ENCODE peak calls at places on chromosome 6, in four cellular contexts. L is IMR-90, H is GDM1, B is astrocyte. C is an unnamed sample.

GRCh38 chr6:99178168-99178567 is 171.3 kb downstream of the FAXC start:
- DNase-seq in L (no peak), H (no peak), B (no peak), C (no peak)

GRCh38 chr6:15338462-15338861 is 92.6 kb downstream of the JARID2 start:
- DNase-seq in L (no peak), H (no peak), B (no peak), C (no peak)

GRCh38 chr6:40714576-40715500 is 127.7 kb upstream of the LRFN2 start:
- DNase-seq in L (no peak), H (no peak), B (no peak), C (peak; percentile 50)

GRCh38 chr6:100886078-100886477 is 4.9 kb upstream of the ASCC3 start:
- DNase-seq in L (peak; percentile 53), H (no peak), B (peak; percentile 85), C (no peak)

GRCh38 chr6:112691289-112691688 is 344.2 kb downstream of the RFPL4B start:
- DNase-seq in L (peak; percentile 91), H (no peak), B (peak; percentile 96), C (no peak)

GRCh38 chr6:111984081-111984480 is 69.8 kb upstream of the CCN6 start:
- DNase-seq in L (no peak), H (no peak), B (no peak), C (no peak)

GRCh38 chr6:41177287-41177686 is 14.4 kb upstream of the TREM2 start:
- DNase-seq in L (no peak), H (no peak), B (no peak), C (no peak)

GRCh38 chr6:79737172-79737571 is 106.0 kb downstream of the SH3BGRL2 start:
- DNase-seq in L (peak; percentile 1), H (no peak), B (no peak), C (peak; percentile 12)

GRCh38 chr6:1029196-1029595 is 282.7 kb upstream of the FOXQ1 start:
- DNase-seq in L (no peak), H (no peak), B (no peak), C (no peak)

GRCh38 chr6:150126641-150127291 is 16.1 kb upstream of the PPP1R14C start:
- DNase-seq in L (no peak), H (no peak), B (no peak), C (no peak)

GRCh38 chr6:127496471-127496870 is 22.7 kb downstream of the MTCL3 start:
- DNase-seq in L (peak; percentile 25), H (no peak), B (no peak), C (no peak)

GRCh38 chr6:145310116-145310515 is 425.2 kb downstream of the EPM2A start:
- DNase-seq in L (peak; percentile 79), H (no peak), B (peak; percentile 40), C (no peak)

GRCh38 chr6:47679507-47679906 is 18.9 kb upstream of the ADGRF4 start:
- DNase-seq in L (no peak), H (no peak), B (no peak), C (no peak)

GRCh38 chr6:4134841-4135664 is at the start of gene ECI2:
- DNase-seq in L (peak; percentile 27), H (no peak), B (peak; percentile 30), C (peak; percentile 69)

GRCh38 chr6:107629545-107630147 is 139.7 kb downstream of the SOBP start:
- DNase-seq in L (peak; percentile 35), H (no peak), B (no peak), C (no peak)

GRCh38 chr6:150641398-150642139 is 41.9 kb downstream of the PLEKHG1 start:
- DNase-seq in L (no peak), H (no peak), B (peak; percentile 29), C (no peak)

GRCh38 chr6:101195581-101195980 is 197.9 kb upstream of the GRIK2 start:
- DNase-seq in L (peak; percentile 25), H (no peak), B (peak; percentile 24), C (no peak)

GRCh38 chr6:126546771-126547170 is 206.9 kb downstream of the CENPW start:
- DNase-seq in L (peak; percentile 0), H (no peak), B (no peak), C (no peak)

GRCh38 chr6:3390698-3391097 is 66.2 kb downstream of the SLC22A23 start:
- DNase-seq in L (peak; percentile 69), H (no peak), B (peak; percentile 97), C (peak; percentile 88)

C was measured in transverse colon.